ENCODE peak calls at places on chromosomes 16 and 17, in nine cellular contexts. N is SW480; E is sigmoid colon; O is T-helper 1 cell; W is stimulated activated CD4-positive, alpha-beta T cell treated with anti-CD3 and anti-CD28 coated beads, Interleukin-12 subunit alpha, Interleukin-12 subunit beta, amount 100 ng/mL, for 48 hours; S is lower leg skin; G is memory B cell; J is fibroblast of villous mesenchyme; Y is naive thymus-derived CD8-positive, alpha-beta T cell. M is an unnamed sample.

GRCh38 chr17:1120596-1121441 is 59.0 kb downstream of the ABR start:
- DNase-seq in N (no peak), E (no peak), O (no peak), W (no peak), S (no peak), G (no peak), J (no peak), Y (no peak), M (no peak)

GRCh38 chr17:29561541-29562517 is 5.0 kb downstream of the ABHD15 start:
- DNase-seq in N (no peak), E (peak; percentile 75), O (no peak), W (no peak), S (peak; percentile 21), G (no peak), J (peak; percentile 67), Y (no peak), M (no peak)

GRCh38 chr16:138049-138417 is 440 bp downstream of the NPRL3 start:
- DNase-seq in N (no peak), E (no peak), O (no peak), W (peak; percentile 20), S (no peak), G (no peak), J (peak; percentile 14), Y (no peak), M (peak; percentile 9)

GRCh38 chr16:56950455-56950854 is 11.3 kb upstream of the CETP start:
- DNase-seq in N (no peak), E (peak; percentile 35), O (no peak), W (no peak), S (no peak), G (no peak), J (no peak), Y (no peak), M (no peak)

GRCh38 chr17:60442271-60443201 is 20.2 kb downstream of the CHCT1 start:
- DNase-seq in N (no peak), E (no peak), O (no peak), W (no peak), S (no peak), G (no peak), J (peak; percentile 46), Y (no peak), M (no peak)

GRCh38 chr17:13420294-13421277 is 181.1 kb downstream of the HS3ST3A1 start:
- DNase-seq in N (peak; percentile 82), E (no peak), O (no peak), W (no peak), S (no peak), G (no peak), J (peak; percentile 91), Y (no peak), M (no peak)

GRCh38 chr16:56625140-56625942 is at the start of gene MT1E:
- DNase-seq in N (peak; percentile 80), E (peak; percentile 95), O (no peak), W (peak; percentile 62), S (peak; percentile 66), G (no peak), J (peak; percentile 69), Y (peak; percentile 16), M (peak; percentile 27)

GRCh38 chr17:14398766-14399165 is 97.9 kb downstream of the HS3ST3B1 start:
- DNase-seq in N (no peak), E (no peak), O (no peak), W (no peak), S (no peak), G (no peak), J (no peak), Y (no peak), M (no peak)

GRCh38 chr16:87308826-87309225 is 8.4 kb downstream of the C16orf95 start:
- DNase-seq in N (no peak), E (no peak), O (no peak), W (no peak), S (no peak), G (no peak), J (no peak), Y (no peak), M (no peak)

GRCh38 chr16:67470314-67470713 is 10.6 kb downstream of the ATP6V0D1 start:
- DNase-seq in N (no peak), E (peak; percentile 86), O (no peak), W (no peak), S (peak; percentile 64), G (no peak), J (no peak), Y (no peak), M (no peak)

GRCh38 chr17:29443041-29443440 is 52.9 kb downstream of the TAOK1 start:
- DNase-seq in N (no peak), E (no peak), O (no peak), W (no peak), S (no peak), G (no peak), J (no peak), Y (no peak), M (no peak)

GRCh38 chr16:66399930-66400329 is 27.2 kb upstream of the BEAN1 start:
- DNase-seq in N (no peak), E (no peak), O (no peak), W (no peak), S (no peak), G (no peak), J (no peak), Y (no peak), M (no peak)

GRCh38 chr16:86193528-86194193 is 294.7 kb downstream of the IRF8 start:
- DNase-seq in N (no peak), E (no peak), O (no peak), W (no peak), S (no peak), G (no peak), J (no peak), Y (no peak), M (no peak)

GRCh38 chr17:76376318-76377133 is 7.9 kb upstream of the SPHK1 start:
- DNase-seq in N (no peak), E (no peak), O (no peak), W (no peak), S (no peak), G (no peak), J (no peak), Y (no peak), M (no peak)

GRCh38 chr17:67449065-67449464 is 72.0 kb downstream of the PITPNC1 start:
- DNase-seq in N (no peak), E (no peak), O (no peak), W (no peak), S (no peak), G (no peak), J (no peak), Y (no peak), M (no peak)

GRCh38 chr16:30351001-30351441 is 4.1 kb downstream of the CD2BP2 start:
- DNase-seq in N (no peak), E (no peak), O (no peak), W (no peak), S (no peak), G (no peak), J (no peak), Y (no peak), M (no peak)

GRCh38 chr17:1907818-1908698 is 78.3 kb downstream of the RPA1 start:
- DNase-seq in N (no peak), E (no peak), O (no peak), W (peak; percentile 3), S (no peak), G (peak; percentile 16), J (peak; percentile 35), Y (no peak), M (no peak)

GRCh38 chr16:4140652-4141051 is 24.4 kb upstream of the ADCY9 start:
- DNase-seq in N (peak; percentile 6), E (no peak), O (no peak), W (no peak), S (peak; percentile 27), G (no peak), J (peak; percentile 69), Y (no peak), M (no peak)

GRCh38 chr17:20266806-20267458 is 200.4 kb downstream of the LGALS9B start:
- DNase-seq in N (peak; percentile 13), E (no peak), O (no peak), W (no peak), S (no peak), G (no peak), J (peak; percentile 42), Y (no peak), M (no peak)

GRCh38 chr16:72566174-72566573 is 394.2 kb upstream of the PMFBP1 start:
- DNase-seq in N (no peak), E (no peak), O (no peak), W (no peak), S (no peak), G (no peak), J (no peak), Y (no peak), M (no peak)

GRCh38 chr17:73369126-73369525 is 57.3 kb upstream of the CDC42EP4 start:
- DNase-seq in N (no peak), E (no peak), O (no peak), W (no peak), S (no peak), G (no peak), J (peak; percentile 35), Y (no peak), M (no peak)

GRCh38 chr16:73057369-73058210 is 9.7 kb upstream of the ZFHX3 start:
- DNase-seq in N (no peak), E (no peak), O (no peak), W (no peak), S (no peak), G (no peak), J (peak; percentile 40), Y (no peak), M (no peak)

GRCh38 chr16:81536648-81537047 is 92.0 kb downstream of the CMIP start:
- DNase-seq in N (no peak), E (no peak), O (no peak), W (no peak), S (no peak), G (no peak), J (no peak), Y (no peak), M (no peak)

GRCh38 chr16:50861926-50862325 is 120.0 kb downstream of the CYLD start:
- DNase-seq in N (peak; percentile 92), E (no peak), O (no peak), W (no peak), S (no peak), G (no peak), J (peak; percentile 7), Y (no peak), M (no peak)

GRCh38 chr16:84044108-84044488 is 1.5 kb upstream of the SLC38A8 start:
- DNase-seq in N (peak; percentile 46), E (no peak), O (no peak), W (no peak), S (no peak), G (no peak), J (peak; percentile 36), Y (no peak), M (no peak)